ENCODE peak calls at places on chromosome 12, in seven cellular contexts. One of them, this sample, is unnamed. For H3K36me3, the result is how much of the 10 kb centered on the place peaks cover.

GRCh38 chr12:51848843-51849735 is 571 bp upstream of the FIGNL2 start:
- DNase-seq in mesendoderm: peak
- DNase-seq in ascending aorta: no peak
- DNase-seq in SK-N-SH: peak
- DNase-seq in MM.1S: no peak
- DNase-seq in NT2/D1: no peak
- DNase-seq in aorta: peak
- DNase-seq in this sample: no peak

GRCh38 chr12:14828896-14829295 is 14.4 kb downstream of the ART4 start:
- DNase-seq in ascending aorta: no peak
- DNase-seq in aorta: no peak
- DNase-seq in mesendoderm: no peak
- DNase-seq in NT2/D1: no peak
- DNase-seq in SK-N-SH: peak
- DNase-seq in MM.1S: peak
- DNase-seq in this sample: no peak

GRCh38 chr12:52203126-52203921 is 11.5 kb upstream of the KRT80 start:
- DNase-seq in aorta: peak
- DNase-seq in MM.1S: no peak
- DNase-seq in ascending aorta: peak
- DNase-seq in NT2/D1: no peak
- DNase-seq in SK-N-SH: peak
- DNase-seq in mesendoderm: peak
- DNase-seq in this sample: peak

GRCh38 chr12:2933586-2933985 is 25.6 kb upstream of the TEAD4 start:
- DNase-seq in MM.1S: no peak
- DNase-seq in mesendoderm: no peak
- DNase-seq in NT2/D1: no peak
- DNase-seq in ascending aorta: no peak
- DNase-seq in SK-N-SH: no peak
- DNase-seq in aorta: peak
- DNase-seq in this sample: peak

GRCh38 chr12:112025808-112026375 is 12.7 kb downstream of the ERP29 start:
- DNase-seq in MM.1S: no peak
- DNase-seq in mesendoderm: peak
- DNase-seq in SK-N-SH: no peak
- DNase-seq in ascending aorta: no peak
- DNase-seq in aorta: no peak
- DNase-seq in NT2/D1: no peak
- DNase-seq in this sample: no peak

GRCh38 chr12:71938728-71939385 is at the start of gene TPH2:
- DNase-seq in mesendoderm: peak
- DNase-seq in SK-N-SH: peak
- DNase-seq in ascending aorta: no peak
- DNase-seq in NT2/D1: peak
- DNase-seq in MM.1S: peak
- DNase-seq in aorta: peak
- DNase-seq in this sample: no peak

GRCh38 chr12:123828871-123829547 is 66.9 kb downstream of the DNAH10 start:
- DNase-seq in mesendoderm: no peak
- DNase-seq in SK-N-SH: no peak
- DNase-seq in ascending aorta: no peak
- DNase-seq in MM.1S: no peak
- DNase-seq in aorta: no peak
- DNase-seq in NT2/D1: no peak
- DNase-seq in this sample: no peak

GRCh38 chr12:4302881-4303280 is 18.1 kb upstream of the TIGAR start:
- DNase-seq in aorta: no peak
- DNase-seq in MM.1S: no peak
- DNase-seq in NT2/D1: no peak
- DNase-seq in ascending aorta: no peak
- DNase-seq in mesendoderm: no peak
- DNase-seq in SK-N-SH: no peak
- DNase-seq in this sample: peak

GRCh38 chr12:58314610-58315009 is 373.2 kb downstream of the ATP23 start:
- DNase-seq in NT2/D1: no peak
- DNase-seq in ascending aorta: no peak
- DNase-seq in aorta: no peak
- DNase-seq in MM.1S: no peak
- DNase-seq in SK-N-SH: no peak
- DNase-seq in mesendoderm: no peak
- DNase-seq in this sample: no peak

GRCh38 chr12:52285172-52285745 is 6.1 kb downstream of the KRT81 start:
- DNase-seq in mesendoderm: no peak
- DNase-seq in ascending aorta: no peak
- DNase-seq in MM.1S: no peak
- DNase-seq in aorta: no peak
- DNase-seq in SK-N-SH: no peak
- DNase-seq in NT2/D1: no peak
- DNase-seq in this sample: no peak

GRCh38 chr12:24997970-24998582 is 49.2 kb upstream of the BCAT1 start:
- DNase-seq in MM.1S: peak
- DNase-seq in NT2/D1: no peak
- DNase-seq in mesendoderm: no peak
- DNase-seq in SK-N-SH: no peak
- DNase-seq in ascending aorta: no peak
- DNase-seq in aorta: no peak
- DNase-seq in this sample: no peak

GRCh38 chr12:93145086-93145485 is 216.0 kb upstream of the EEA1 start:
- DNase-seq in mesendoderm: no peak
- DNase-seq in NT2/D1: no peak
- DNase-seq in ascending aorta: no peak
- DNase-seq in SK-N-SH: no peak
- DNase-seq in MM.1S: no peak
- DNase-seq in aorta: no peak
- DNase-seq in this sample: no peak

GRCh38 chr12:117367006-117367638 is 5.7 kb upstream of the NOS1 start:
- DNase-seq in SK-N-SH: peak
- DNase-seq in ascending aorta: peak
- DNase-seq in NT2/D1: peak
- DNase-seq in aorta: no peak
- DNase-seq in mesendoderm: peak
- DNase-seq in MM.1S: peak
- DNase-seq in this sample: peak

GRCh38 chr12:24496755-24497154 is 452.1 kb downstream of the BCAT1 start:
- DNase-seq in MM.1S: no peak
- DNase-seq in ascending aorta: no peak
- DNase-seq in SK-N-SH: no peak
- DNase-seq in NT2/D1: no peak
- DNase-seq in aorta: no peak
- DNase-seq in mesendoderm: no peak
- DNase-seq in this sample: no peak

GRCh38 chr12:91155990-91156389 is 26.6 kb downstream of the DCN start:
- DNase-seq in aorta: no peak
- DNase-seq in mesendoderm: no peak
- DNase-seq in NT2/D1: peak
- DNase-seq in MM.1S: no peak
- DNase-seq in ascending aorta: no peak
- DNase-seq in SK-N-SH: no peak
- DNase-seq in this sample: no peak

GRCh38 chr12:79298511-79298910 is 392.3 kb downstream of the PAWR start:
- DNase-seq in aorta: no peak
- DNase-seq in SK-N-SH: no peak
- DNase-seq in NT2/D1: no peak
- DNase-seq in ascending aorta: no peak
- DNase-seq in mesendoderm: no peak
- DNase-seq in MM.1S: no peak
- DNase-seq in this sample: no peak

GRCh38 chr12:5773550-5773949 is 171.5 kb downstream of the ANO2 start:
- DNase-seq in MM.1S: no peak
- DNase-seq in aorta: no peak
- DNase-seq in ascending aorta: no peak
- DNase-seq in NT2/D1: no peak
- DNase-seq in mesendoderm: peak
- DNase-seq in SK-N-SH: no peak
- DNase-seq in this sample: no peak

GRCh38 chr12:38350342-38351181 is 34.0 kb downstream of the ALG10B start:
- DNase-seq in mesendoderm: no peak
- DNase-seq in MM.1S: peak
- DNase-seq in SK-N-SH: no peak
- DNase-seq in aorta: no peak
- DNase-seq in NT2/D1: no peak
- DNase-seq in ascending aorta: no peak
- DNase-seq in this sample: no peak

GRCh38 chr12:86134571-86134970 is 121.6 kb downstream of the MGAT4C start:
- DNase-seq in mesendoderm: peak
- DNase-seq in NT2/D1: no peak
- DNase-seq in aorta: no peak
- DNase-seq in SK-N-SH: no peak
- DNase-seq in ascending aorta: no peak
- DNase-seq in MM.1S: no peak
- DNase-seq in this sample: no peak

GRCh38 chr12:1443421-1444141 is 150.8 kb downstream of the FBXL14 start:
- DNase-seq in mesendoderm: no peak
- DNase-seq in NT2/D1: no peak
- DNase-seq in ascending aorta: no peak
- DNase-seq in aorta: no peak
- DNase-seq in SK-N-SH: no peak
- DNase-seq in MM.1S: no peak
- DNase-seq in this sample: no peak

GRCh38 chr12:82635263-82635662 is 51.4 kb upstream of the TMTC2 start:
- DNase-seq in MM.1S: no peak
- DNase-seq in ascending aorta: no peak
- DNase-seq in NT2/D1: no peak
- DNase-seq in aorta: no peak
- DNase-seq in mesendoderm: no peak
- DNase-seq in SK-N-SH: no peak
- DNase-seq in this sample: no peak

DNA sequence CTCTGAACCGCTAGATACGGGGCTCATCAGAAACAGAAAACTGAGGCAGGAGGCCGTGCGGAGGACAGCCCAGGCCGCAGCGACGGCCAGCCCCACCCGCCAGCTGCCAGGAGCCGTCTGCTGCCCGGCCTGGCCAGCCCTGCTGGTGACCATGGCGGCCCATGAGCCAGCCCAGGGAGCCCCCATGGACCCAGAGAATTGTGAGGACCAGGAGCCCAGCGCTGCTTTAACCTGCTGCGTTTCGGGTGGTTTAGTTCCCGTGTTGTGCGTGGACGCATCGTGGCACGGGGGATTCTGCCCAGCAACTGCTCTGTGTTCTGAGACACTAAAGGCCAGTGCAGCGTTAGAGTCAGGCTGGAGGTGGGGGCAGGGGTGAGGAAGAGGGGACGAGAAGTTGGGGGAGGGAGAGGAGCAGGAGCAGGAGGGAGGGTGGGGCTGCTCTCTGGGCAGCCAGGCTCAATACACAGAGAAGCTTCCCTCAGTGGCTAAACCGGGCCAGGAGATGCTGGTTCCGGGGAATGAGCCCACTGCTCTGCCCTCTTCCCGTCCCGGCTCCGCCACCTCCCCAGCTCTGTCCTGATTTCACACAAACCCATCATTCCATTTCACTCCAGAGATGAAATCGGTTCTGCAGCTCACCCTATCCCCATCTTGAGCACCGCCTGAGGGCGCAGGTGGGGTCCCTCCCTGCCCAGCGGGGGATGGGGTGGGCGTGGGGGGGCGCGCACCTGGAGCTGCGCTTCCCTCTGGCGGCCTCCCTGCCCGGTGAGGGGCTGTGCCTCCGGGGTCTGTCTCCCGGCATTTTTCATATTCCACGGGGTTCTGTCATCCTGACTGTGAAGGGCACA is 44.4 kb downstream of the NOC4L start:
- DNase-seq in aorta: no peak
- DNase-seq in NT2/D1: no peak
- DNase-seq in SK-N-SH: no peak
- DNase-seq in ascending aorta: no peak
- DNase-seq in mesendoderm: peak
- DNase-seq in MM.1S: no peak
- DNase-seq in this sample: no peak
- H3K4me3 ChIP-seq in aorta: peak
- H3K4me3 ChIP-seq in NT2/D1: peak
- H3K4me3 ChIP-seq in SK-N-SH: no peak
- H3K4me3 ChIP-seq in ascending aorta: peak
- H3K4me3 ChIP-seq in mesendoderm: peak
- H3K4me3 ChIP-seq in MM.1S: no peak
- H3K4me3 ChIP-seq in this sample: peak

GRCh38 chr12:56169225-56169759 is 11.1 kb downstream of the MYL6 start:
- DNase-seq in SK-N-SH: no peak
- DNase-seq in aorta: no peak
- DNase-seq in NT2/D1: no peak
- DNase-seq in MM.1S: no peak
- DNase-seq in mesendoderm: no peak
- DNase-seq in ascending aorta: no peak
- DNase-seq in this sample: no peak
- H3K36me3 ChIP-seq in SK-N-SH: half or more
- H3K36me3 ChIP-seq in aorta: under half
- H3K36me3 ChIP-seq in NT2/D1: half or more
- H3K36me3 ChIP-seq in MM.1S: under half
- H3K36me3 ChIP-seq in mesendoderm: under half
- H3K36me3 ChIP-seq in ascending aorta: half or more
- H3K36me3 ChIP-seq in this sample: half or more

DNA sequence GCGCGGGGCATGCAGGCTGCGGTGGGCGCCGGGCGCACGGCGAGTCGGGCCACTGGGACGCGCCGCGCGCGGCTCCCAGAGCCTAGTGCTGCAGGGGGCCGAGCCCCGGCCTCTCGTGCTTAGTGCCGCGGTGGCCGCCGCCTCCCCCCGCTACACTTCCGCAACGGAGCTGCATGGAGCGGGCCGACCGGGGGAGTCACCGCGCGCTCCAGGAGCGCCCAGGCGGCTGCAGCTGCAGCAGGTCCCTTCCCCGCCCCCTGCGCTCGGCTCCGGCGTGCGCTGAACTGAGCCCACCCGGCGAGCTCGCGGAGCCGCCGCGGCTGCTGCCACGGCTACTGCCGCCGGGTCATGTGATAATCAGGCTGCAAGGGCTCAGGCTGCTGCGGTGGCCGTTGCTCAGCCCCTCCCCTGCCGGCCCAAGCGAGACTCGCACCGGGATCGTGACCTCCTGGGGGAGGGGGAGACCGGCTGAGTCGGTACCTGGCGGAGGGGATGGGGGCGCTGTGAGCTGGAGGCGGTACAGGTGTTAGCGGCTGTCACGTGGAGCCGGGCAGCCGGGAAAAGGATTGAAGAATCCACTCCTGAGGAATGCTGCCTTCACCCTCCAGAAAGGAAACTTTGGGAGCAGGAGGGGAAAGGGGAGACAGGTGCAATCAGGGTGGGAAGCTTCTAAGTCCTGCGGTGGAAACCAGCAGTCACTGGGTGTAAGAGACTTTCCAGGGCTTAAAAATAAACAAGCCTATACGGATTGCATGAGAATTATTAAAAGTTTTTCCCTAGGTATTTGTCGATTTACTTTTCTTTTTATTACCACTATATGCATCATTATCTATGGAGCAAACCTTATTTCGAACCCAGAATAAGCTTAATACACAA is at the start of gene PPM1H:
- DNase-seq in NT2/D1: peak
- DNase-seq in MM.1S: peak
- DNase-seq in SK-N-SH: peak
- DNase-seq in aorta: peak
- DNase-seq in ascending aorta: peak
- DNase-seq in mesendoderm: peak
- DNase-seq in this sample: peak
- H3K4me3 ChIP-seq in NT2/D1: peak
- H3K4me3 ChIP-seq in MM.1S: peak
- H3K4me3 ChIP-seq in SK-N-SH: peak
- H3K4me3 ChIP-seq in aorta: peak
- H3K4me3 ChIP-seq in ascending aorta: peak
- H3K4me3 ChIP-seq in mesendoderm: peak
- H3K4me3 ChIP-seq in this sample: peak

GRCh38 chr12:49043241-49043640 is 17.4 kb downstream of the KMT2D start:
- DNase-seq in ascending aorta: no peak
- DNase-seq in NT2/D1: no peak
- DNase-seq in aorta: no peak
- DNase-seq in mesendoderm: no peak
- DNase-seq in MM.1S: no peak
- DNase-seq in SK-N-SH: no peak
- DNase-seq in this sample: no peak
- H3K36me3 ChIP-seq in ascending aorta: half or more
- H3K36me3 ChIP-seq in NT2/D1: half or more
- H3K36me3 ChIP-seq in aorta: under half
- H3K36me3 ChIP-seq in mesendoderm: half or more
- H3K36me3 ChIP-seq in MM.1S: under half
- H3K36me3 ChIP-seq in SK-N-SH: half or more
- H3K36me3 ChIP-seq in this sample: half or more

This sample was measured in tibial artery.